ENCODE peak calls at places on chromosomes 11 and 22, in ten cellular contexts. N is SK-N-SH, X is HFFc6, R is cardiac muscle cell, V is kidney epithelial cell, W is esophagus squamous epithelium, D is DND-41, Y is cardiac fibroblast, J is hepatocyte, E is AG09319. Q is an unnamed sample.

GRCh38 chr11:76637491-76638266 is 32.9 kb downstream of the LRRC32 start:
- DNase-seq in D (no peak), X (no peak), V (no peak), R (no peak), Y (no peak), E (no peak), N (no peak), J (peak), W (no peak), Q (peak)

GRCh38 chr22:35437038-35437437 is 37.1 kb downstream of the MCM5 start:
- DNase-seq in Y (no peak), J (no peak), W (no peak), D (no peak), X (no peak), R (no peak), V (no peak), E (no peak), N (peak), Q (peak)

GRCh38 chr11:60914620-60915249 is 777 bp downstream of the TMEM109 start:
- DNase-seq in V (no peak), X (no peak), E (no peak), N (peak), J (peak), D (peak), Y (peak), W (no peak), R (peak), Q (peak)

GRCh38 chr11:67432655-67433349 is 4.5 kb downstream of the RPS6KB2 start:
- DNase-seq in Y (no peak), N (no peak), V (no peak), W (no peak), E (no peak), X (no peak), J (no peak), R (no peak), D (no peak), Q (peak)

GRCh38 chr22:46057762-46058420 is 80.9 kb upstream of the WNT7B start:
- DNase-seq in V (no peak), R (peak), J (no peak), W (no peak), N (peak), D (peak), E (no peak), X (peak), Y (peak), Q (peak)

GRCh38 chr11:81995907-81996306 is 737.8 kb downstream of the FAM181B start:
- DNase-seq in W (no peak), E (no peak), N (no peak), D (no peak), J (no peak), V (no peak), X (no peak), Y (no peak), R (no peak), Q (no peak)

GRCh38 chr11:124301482-124301881 is 12.3 kb downstream of the OR8D1 start:
- DNase-seq in X (no peak), D (no peak), E (peak), R (peak), V (no peak), W (no peak), Y (peak), J (no peak), N (no peak), Q (no peak)

GRCh38 chr11:111707039-111707690 is 59.0 kb downstream of the PPP2R1B start:
- DNase-seq in X (peak), E (peak), W (no peak), J (peak), Y (peak), R (peak), N (no peak), V (no peak), D (no peak), Q (no peak)

GRCh38 chr11:12755510-12755909 is 81.3 kb downstream of the TEAD1 start:
- DNase-seq in V (no peak), X (no peak), Y (no peak), N (no peak), J (no peak), E (no peak), D (no peak), W (no peak), R (no peak), Q (no peak)

GRCh38 chr11:33160147-33160546 is 1.1 kb downstream of the CSTF3 start:
- DNase-seq in X (peak), V (no peak), E (no peak), J (peak), D (no peak), Y (peak), W (no peak), N (peak), R (peak), Q (no peak)

GRCh38 chr11:79173615-79174014 is 267.2 kb downstream of the TENM4 start:
- DNase-seq in J (peak), R (peak), E (no peak), Y (peak), W (no peak), V (peak), N (no peak), D (no peak), X (peak), Q (no peak)

GRCh38 chr11:64341851-64342791 is 2.1 kb downstream of the CCDC88B start:
- DNase-seq in N (peak), R (peak), V (peak), J (peak), X (peak), Y (peak), E (peak), D (no peak), W (no peak), Q (peak)

GRCh38 chr22:42366815-42367581 is 65.2 kb downstream of the NFAM1 start:
- DNase-seq in W (no peak), D (no peak), E (no peak), V (no peak), Y (no peak), X (no peak), R (no peak), N (no peak), J (no peak), Q (no peak)

GRCh38 chr22:42269407-42270177 is 861 bp downstream of the TCF20 start:
- DNase-seq in Y (peak), R (peak), J (peak), W (no peak), V (no peak), N (peak), E (no peak), D (peak), X (no peak), Q (peak)

GRCh38 chr11:11580831-11581492 is 40.8 kb downstream of the GALNT18 start:
- DNase-seq in R (no peak), X (no peak), W (no peak), Y (no peak), J (no peak), E (no peak), N (peak), D (no peak), V (no peak), Q (no peak)

GRCh38 chr22:17742528-17742902 is 31.8 kb downstream of the BID start:
- DNase-seq in D (peak), N (peak), Y (peak), X (peak), J (peak), R (peak), W (no peak), V (peak), E (no peak), Q (peak)

GRCh38 chr22:42324566-42324965 is 54.1 kb upstream of the TCF20 start:
- DNase-seq in J (no peak), V (no peak), X (no peak), W (no peak), Y (no peak), E (no peak), D (no peak), R (no peak), N (no peak), Q (no peak)

GRCh38 chr22:19723990-19724827 is 870 bp downstream of the GP1BB start:
- DNase-seq in V (no peak), R (peak), W (no peak), E (no peak), X (no peak), Y (peak), D (no peak), J (peak), N (no peak), Q (peak)

GRCh38 chr22:38700271-38700788 is 413 bp downstream of the JOSD1 start:
- DNase-seq in W (no peak), N (peak), Y (peak), D (no peak), J (no peak), R (peak), X (peak), E (no peak), V (no peak), Q (peak)

GRCh38 chr11:99406345-99406744 is 385.6 kb downstream of the CNTN5 start:
- DNase-seq in N (no peak), Y (no peak), J (no peak), E (no peak), W (no peak), V (no peak), D (no peak), R (no peak), X (no peak), Q (no peak)

GRCh38 chr11:36018967-36019596 is 75.2 kb downstream of the LDLRAD3 start:
- DNase-seq in V (no peak), N (peak), R (no peak), W (no peak), D (no peak), J (no peak), E (no peak), Y (no peak), X (no peak), Q (no peak)

GRCh38 chr11:9351956-9352355 is 32.5 kb upstream of the IPO7 start:
- DNase-seq in J (no peak), W (no peak), D (no peak), R (no peak), Y (no peak), V (no peak), E (no peak), X (peak), N (no peak), Q (no peak)

GRCh38 chr22:23683545-23683944 is 7.3 kb upstream of the RGL4 start:
- DNase-seq in E (no peak), V (no peak), J (no peak), Y (no peak), X (no peak), D (no peak), N (no peak), R (no peak), W (no peak), Q (no peak)

GRCh38 chr11:43904737-43905515 is 24.3 kb downstream of the ALKBH3 start:
- DNase-seq in J (no peak), R (peak), V (no peak), W (no peak), N (no peak), D (no peak), E (no peak), Y (peak), X (no peak), Q (no peak)

GRCh38 chr11:82864268-82864667 is 36.0 kb downstream of the PRCP start:
- DNase-seq in J (peak), X (peak), N (peak), Y (peak), E (peak), V (no peak), D (no peak), W (no peak), R (peak), Q (peak)

GRCh38 chr11:66002648-66003225 is 434 bp downstream of the BANF1 start:
- DNase-seq in Y (peak), V (no peak), D (no peak), X (peak), N (no peak), W (no peak), E (no peak), J (no peak), R (peak), Q (no peak)

GRCh38 chr22:23060612-23061400 is 9.5 kb upstream of the GNAZ start:
- DNase-seq in N (peak), Y (no peak), D (peak), V (no peak), W (no peak), R (no peak), J (no peak), X (no peak), E (no peak), Q (no peak)

GRCh38 chr11:100612766-100613165 is 74.3 kb upstream of the ARHGAP42 start:
- DNase-seq in N (no peak), D (no peak), E (no peak), Y (no peak), R (no peak), V (no peak), J (no peak), W (no peak), X (no peak), Q (no peak)

GRCh38 chr11:69442012-69442806 is 39.3 kb upstream of the LINC01488 start:
- DNase-seq in J (no peak), Y (no peak), W (no peak), N (no peak), X (peak), E (no peak), R (no peak), V (no peak), D (no peak), Q (peak)

GRCh38 chr11:128299132-128299726 is 288.1 kb downstream of the ETS1 start:
- DNase-seq in Y (no peak), J (peak), D (no peak), E (peak), V (peak), W (no peak), R (no peak), X (peak), N (no peak), Q (peak)

GRCh38 chr11:11777897-11778296 is 63.9 kb upstream of the USP47 start:
- DNase-seq in W (no peak), D (no peak), R (no peak), N (no peak), E (no peak), Y (no peak), X (no peak), V (no peak), J (no peak), Q (no peak)

GRCh38 chr11:57761301-57762234 is at the start of gene CTNND1:
- DNase-seq in X (peak), W (no peak), E (peak), D (peak), N (peak), J (peak), Y (peak), V (peak), R (peak), Q (peak)

GRCh38 chr22:39115570-39115969 is 18.5 kb downstream of the APOBEC3H start:
- DNase-seq in Y (no peak), X (no peak), D (no peak), J (no peak), R (no peak), W (no peak), V (no peak), E (no peak), N (no peak), Q (no peak)

GRCh38 chr11:1295086-1295485 is 14.3 kb downstream of the TOLLIP start:
- DNase-seq in X (no peak), Y (no peak), D (no peak), J (no peak), V (no peak), W (no peak), R (no peak), N (no peak), E (no peak), Q (no peak)

GRCh38 chr11:1292644-1293618 is 16.5 kb downstream of the TOLLIP start:
- DNase-seq in J (no peak), Y (no peak), X (no peak), R (no peak), E (no peak), D (no peak), V (no peak), W (no peak), N (no peak), Q (no peak)

GRCh38 chr11:1295591-1295990 is 13.8 kb downstream of the TOLLIP start:
- DNase-seq in W (no peak), X (no peak), J (no peak), D (no peak), V (no peak), E (no peak), N (no peak), R (no peak), Y (no peak), Q (no peak)

GRCh38 chr11:1292018-1292643 is 17.3 kb downstream of the TOLLIP start:
- DNase-seq in J (no peak), E (no peak), V (no peak), N (no peak), X (no peak), Y (no peak), W (no peak), R (no peak), D (no peak), Q (no peak)

DNA sequence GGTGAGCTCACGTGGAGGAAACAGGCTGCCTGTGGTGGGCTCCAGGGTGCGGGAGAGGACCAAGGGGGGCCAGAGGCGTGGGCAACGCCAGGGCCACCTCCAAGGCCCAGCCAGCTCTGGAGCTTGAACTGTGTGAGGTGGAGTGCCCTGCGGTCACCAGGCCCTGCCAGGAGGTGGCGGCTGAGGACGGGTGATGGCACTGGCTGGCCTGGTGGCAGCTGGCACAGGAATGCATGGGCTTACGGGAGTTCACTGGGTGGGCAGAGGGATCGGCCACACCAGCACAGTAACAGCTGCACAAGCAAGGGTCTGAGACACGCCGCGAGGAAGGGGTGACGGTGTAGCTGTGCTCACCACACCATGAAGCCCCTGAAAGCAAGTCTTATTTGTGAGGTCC is 15.8 kb downstream of the TOLLIP start:
- DNase-seq in J (no peak), N (peak), D (no peak), V (no peak), X (no peak), R (no peak), Y (no peak), W (no peak), E (no peak), Q (peak)
- TF ChIP-seq CTCF in J (no peak), N (peak), D (peak), V (peak), X (peak), R (peak), Y (peak), W (peak), E (no peak), Q (peak)

GRCh38 chr22:21569459-21570161 is 2.1 kb downstream of the UBE2L3 start:
- DNase-seq in J (no peak), N (no peak), Y (no peak), V (no peak), D (no peak), X (no peak), E (no peak), R (no peak), W (no peak), Q (no peak)

GRCh38 chr22:21570398-21570797 is 2.9 kb downstream of the UBE2L3 start:
- DNase-seq in R (no peak), E (no peak), W (no peak), N (no peak), X (no peak), D (no peak), V (no peak), Y (no peak), J (no peak), Q (no peak)

GRCh38 chr22:21564411-21564810 is 3.1 kb upstream of the UBE2L3 start:
- DNase-seq in X (no peak), D (no peak), E (no peak), N (no peak), J (no peak), W (no peak), Y (no peak), V (no peak), R (no peak), Q (no peak)

GRCh38 chr22:21568207-21569075 is 927 bp downstream of the UBE2L3 start:
- DNase-seq in N (peak), R (peak), E (no peak), X (no peak), W (no peak), D (peak), V (no peak), Y (peak), J (peak), Q (peak)

GRCh38 chr22:21567456-21568206 is at the start of gene UBE2L3:
- DNase-seq in E (peak), Y (peak), R (peak), V (no peak), J (peak), W (no peak), D (peak), N (peak), X (peak), Q (peak)
- TF ChIP-seq CTCF in E (no peak), Y (no peak), R (no peak), V (no peak), J (no peak), W (no peak), D (no peak), N (no peak), X (no peak), Q (no peak)

GRCh38 chr11:91773090-91773489 is 451.5 kb upstream of the FAT3 start:
- DNase-seq in Y (peak), J (no peak), W (no peak), X (no peak), R (peak), N (no peak), V (no peak), D (no peak), E (no peak), Q (no peak)
- TF ChIP-seq CTCF in Y (no peak), J (no peak), W (no peak), X (no peak), R (no peak), N (peak), V (peak), D (peak), E (no peak), Q (no peak)

DNA sequence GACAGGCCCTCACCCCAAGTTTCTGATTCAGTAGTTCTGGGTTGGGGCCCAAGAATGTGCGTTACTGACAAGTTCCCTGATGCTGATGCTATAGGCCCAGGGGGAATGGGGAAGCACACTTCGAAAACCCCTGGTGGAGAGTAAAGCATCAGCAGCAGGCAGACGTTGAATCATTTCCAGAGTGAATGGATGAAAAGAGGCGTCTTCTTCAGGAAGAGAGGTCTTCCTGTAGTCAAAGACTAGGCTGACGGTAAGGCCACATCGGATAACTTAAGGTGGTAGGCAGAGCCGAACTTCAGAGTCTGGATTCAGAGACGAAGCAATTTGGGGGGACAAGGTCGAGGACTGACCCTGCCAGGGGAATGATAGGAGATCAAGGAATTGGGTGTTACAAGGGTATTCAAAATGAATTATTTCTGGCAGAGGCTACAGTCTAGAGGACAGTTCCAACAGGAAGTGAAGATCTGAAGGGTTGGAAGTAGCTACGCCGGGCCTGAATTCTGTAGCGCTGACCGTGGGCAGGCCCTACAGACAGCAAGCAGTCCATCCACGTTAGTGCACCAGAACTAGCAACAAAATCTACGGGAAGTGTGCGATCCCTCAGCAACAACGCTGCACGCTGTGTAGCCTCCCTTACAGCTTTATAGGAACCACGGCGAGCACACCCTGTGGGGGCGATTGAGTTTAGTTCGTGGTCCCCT is 862 bp upstream of the CENATAC start:
- DNase-seq in J (no peak), E (no peak), Y (no peak), D (peak), X (no peak), W (no peak), N (peak), V (no peak), R (peak), Q (peak)
- TF ChIP-seq CTCF in J (no peak), E (peak), Y (peak), D (peak), X (peak), W (peak), N (peak), V (no peak), R (peak), Q (peak)

GRCh38 chr22:50727678-50728522 is 10.1 kb upstream of the ACR start:
- DNase-seq in R (no peak), X (no peak), W (no peak), E (no peak), V (no peak), J (no peak), N (no peak), Y (no peak), D (no peak), Q (no peak)
- TF ChIP-seq CTCF in R (no peak), X (no peak), W (no peak), E (no peak), V (no peak), J (no peak), N (no peak), Y (no peak), D (no peak), Q (no peak)

GRCh38 chr11:75465701-75466531 is 32.9 kb upstream of the KLHL35 start:
- DNase-seq in W (no peak), V (no peak), J (peak), N (no peak), R (peak), Y (peak), E (no peak), D (no peak), X (peak), Q (no peak)
- TF ChIP-seq CTCF in W (no peak), V (no peak), J (no peak), N (no peak), R (no peak), Y (no peak), E (no peak), D (no peak), X (no peak), Q (no peak)

Q was measured in activated CD8-positive, alpha-beta T cell treated with anti-CD3 and anti-CD28 coated beads for 36 hours.